ENCODE peak calls at places on chromosomes 11 and 22, in ten cellular contexts. Y, O, Z, T, J, I, C, P, N and E are unnamed samples.

GRCh38 chr11:120562806-120563425 is 51.4 kb downstream of the GRIK4 start:
- DNase-seq in Y (no peak), O (no peak), Z (no peak), T (no peak), J (no peak), I (no peak), C (no peak), P (no peak), N (no peak), E (no peak)

GRCh38 chr11:70931430-70931829 is 320.9 kb downstream of the SHANK2 start:
- DNase-seq in Y (no peak), O (no peak), Z (no peak), T (no peak), J (no peak), I (no peak), C (no peak), P (no peak), N (no peak), E (no peak)

GRCh38 chr22:31556627-31557203 is 60.4 kb downstream of the SFI1 start:
- DNase-seq in Y (peak; percentile 45), O (no peak), Z (no peak), T (no peak), J (no peak), I (no peak), C (no peak), P (peak; percentile 55), N (no peak), E (no peak)

GRCh38 chr11:15774021-15774862 is 582.1 kb downstream of the SOX6 start:
- DNase-seq in Y (no peak), O (no peak), Z (no peak), T (no peak), J (no peak), I (no peak), C (no peak), P (no peak), N (no peak), E (no peak)

GRCh38 chr11:86116386-86116726 is 47.5 kb upstream of the PICALM start:
- DNase-seq in Y (no peak), O (peak; percentile 18), Z (no peak), T (peak; percentile 23), J (no peak), I (no peak), C (peak; percentile 7), P (peak; percentile 75), N (peak; percentile 79), E (peak; percentile 31)

GRCh38 chr11:12657981-12658380 is 16.2 kb upstream of the TEAD1 start:
- DNase-seq in Y (no peak), O (no peak), Z (no peak), T (no peak), J (no peak), I (no peak), C (no peak), P (no peak), N (no peak), E (no peak)

GRCh38 chr11:48123934-48124755 is 92.5 kb upstream of the OR4B1 start:
- DNase-seq in Y (no peak), O (no peak), Z (no peak), T (no peak), J (no peak), I (no peak), C (no peak), P (no peak), N (no peak), E (no peak)

GRCh38 chr11:96292291-96293010 is 50.5 kb downstream of the MAML2 start:
- DNase-seq in Y (no peak), O (no peak), Z (no peak), T (no peak), J (no peak), I (no peak), C (no peak), P (no peak), N (no peak), E (no peak)

GRCh38 chr22:40409613-40410113 is 39.3 kb downstream of the SGSM3 start:
- DNase-seq in Y (no peak), O (no peak), Z (no peak), T (no peak), J (no peak), I (no peak), C (no peak), P (no peak), N (no peak), E (no peak)

GRCh38 chr11:30465192-30465591 is 121.0 kb downstream of the MPPED2 start:
- DNase-seq in Y (no peak), O (no peak), Z (no peak), T (no peak), J (no peak), I (no peak), C (no peak), P (no peak), N (no peak), E (no peak)

GRCh38 chr11:128513915-128514681 is 73.3 kb downstream of the ETS1 start:
- DNase-seq in Y (no peak), O (no peak), Z (no peak), T (no peak), J (no peak), I (no peak), C (no peak), P (peak; percentile 65), N (no peak), E (no peak)

GRCh38 chr11:11849127-11849746 is 7.5 kb downstream of the USP47 start:
- DNase-seq in Y (peak; percentile 77), O (peak; percentile 59), Z (peak; percentile 24), T (peak; percentile 51), J (no peak), I (peak; percentile 51), C (peak; percentile 31), P (peak; percentile 67), N (no peak), E (no peak)

GRCh38 chr22:46462726-46463371 is 74.6 kb downstream of the CELSR1 start:
- DNase-seq in Y (peak; percentile 59), O (no peak), Z (no peak), T (no peak), J (no peak), I (no peak), C (no peak), P (peak; percentile 87), N (peak; percentile 75), E (no peak)

GRCh38 chr22:29167032-29167911 is 38.4 kb upstream of the EMID1 start:
- DNase-seq in Y (no peak), O (peak; percentile 23), Z (peak; percentile 53), T (no peak), J (no peak), I (no peak), C (peak; percentile 12), P (no peak), N (no peak), E (peak; percentile 78)

GRCh38 chr11:29641201-29641600 is 375.6 kb downstream of the KCNA4 start:
- DNase-seq in Y (no peak), O (no peak), Z (no peak), T (no peak), J (no peak), I (no peak), C (no peak), P (no peak), N (no peak), E (no peak)

GRCh38 chr11:67266424-67267187 is at the start of gene GRK2:
- DNase-seq in Y (peak; percentile 56), O (peak; percentile 47), Z (no peak), T (peak; percentile 51), J (peak; percentile 65), I (peak; percentile 42), C (no peak), P (peak; percentile 61), N (no peak), E (no peak)

GRCh38 chr11:128424271-128424709 is 163.1 kb downstream of the ETS1 start:
- DNase-seq in Y (no peak), O (no peak), Z (no peak), T (no peak), J (peak; percentile 48), I (no peak), C (no peak), P (no peak), N (no peak), E (no peak)

GRCh38 chr11:3132271-3132781 is 32.8 kb downstream of the OSBPL5 start:
- DNase-seq in Y (no peak), O (no peak), Z (no peak), T (no peak), J (no peak), I (peak; percentile 12), C (no peak), P (no peak), N (no peak), E (no peak)

GRCh38 chr11:87372068-87372467 is 334.3 kb downstream of the TMEM135 start:
- DNase-seq in Y (no peak), O (no peak), Z (no peak), T (no peak), J (no peak), I (no peak), C (no peak), P (no peak), N (no peak), E (no peak)

GRCh38 chr11:27735281-27735680 is 35.0 kb upstream of the BDNF start:
- DNase-seq in Y (no peak), O (no peak), Z (no peak), T (no peak), J (no peak), I (no peak), C (no peak), P (peak; percentile 49), N (no peak), E (no peak)

GRCh38 chr11:95536049-95536448 is 253.5 kb downstream of the FAM76B start:
- DNase-seq in Y (no peak), O (no peak), Z (no peak), T (no peak), J (no peak), I (no peak), C (no peak), P (no peak), N (no peak), E (no peak)

GRCh38 chr11:75562836-75563484 is 907 bp downstream of the SERPINH1 start:
- DNase-seq in Y (no peak), O (no peak), Z (no peak), T (no peak), J (peak; percentile 47), I (peak; percentile 52), C (no peak), P (peak; percentile 81), N (no peak), E (no peak)

GRCh38 chr22:49018601-49019000 is 809.1 kb downstream of the BRD1 start:
- DNase-seq in Y (no peak), O (peak; percentile 8), Z (no peak), T (no peak), J (peak; percentile 3), I (peak; percentile 2), C (no peak), P (no peak), N (no peak), E (no peak)

GRCh38 chr11:23542816-23543215 is 682.5 kb upstream of the CCDC179 start:
- DNase-seq in Y (no peak), O (no peak), Z (no peak), T (no peak), J (no peak), I (no peak), C (no peak), P (no peak), N (no peak), E (no peak)

GRCh38 chr11:126434950-126435335 is 79.5 kb downstream of the ST3GAL4 start:
- DNase-seq in Y (no peak), O (no peak), Z (no peak), T (no peak), J (no peak), I (no peak), C (no peak), P (no peak), N (no peak), E (no peak)

GRCh38 chr22:31148953-31149627 is 8.8 kb upstream of the PLA2G3 start:
- DNase-seq in Y (peak; percentile 62), O (peak; percentile 16), Z (peak; percentile 8), T (no peak), J (peak; percentile 70), I (peak; percentile 80), C (peak; percentile 19), P (peak; percentile 84), N (no peak), E (no peak)

GRCh38 chr11:113647856-113648255 is 58.3 kb downstream of the TMPRSS5 start:
- DNase-seq in Y (no peak), O (no peak), Z (no peak), T (no peak), J (no peak), I (no peak), C (no peak), P (no peak), N (no peak), E (no peak)

GRCh38 chr22:17064498-17065100 is 20.2 kb upstream of the IL17RA start:
- DNase-seq in Y (no peak), O (no peak), Z (no peak), T (no peak), J (no peak), I (no peak), C (no peak), P (no peak), N (no peak), E (no peak)